ENCODE peak calls at places on chromosomes 2 and 18, in nine cellular contexts. L, U, X, C, J, Y, W, H and T are unnamed samples.

GRCh38 chr18:74795766-74796165 is 198.1 kb downstream of the ZNF407 start:
- DNase-seq in L (no peak), U (no peak), X (no peak), C (no peak), J (no peak), Y (no peak), W (no peak), H (no peak), T (no peak)

GRCh38 chr2:218991674-218992168 is 1.5 kb downstream of the CRYBA2 start:
- DNase-seq in L (no peak), U (no peak), X (no peak), C (no peak), J (no peak), Y (no peak), W (peak), H (no peak), T (no peak)

GRCh38 chr2:141611143-141611571 is 519.7 kb downstream of the LRP1B start:
- DNase-seq in L (no peak), U (no peak), X (no peak), C (no peak), J (no peak), Y (peak), W (no peak), H (no peak), T (no peak)

GRCh38 chr18:2898131-2898640 is 51.4 kb downstream of the EMILIN2 start:
- DNase-seq in L (no peak), U (no peak), X (no peak), C (no peak), J (no peak), Y (no peak), W (peak), H (no peak), T (no peak)

GRCh38 chr2:155965415-155966070 is 367.0 kb downstream of the NR4A2 start:
- DNase-seq in L (no peak), U (no peak), X (no peak), C (no peak), J (no peak), Y (no peak), W (no peak), H (no peak), T (no peak)

GRCh38 chr2:154713605-154714004 is 15.1 kb downstream of the KCNJ3 start:
- DNase-seq in L (no peak), U (no peak), X (no peak), C (no peak), J (no peak), Y (no peak), W (no peak), H (no peak), T (no peak)

GRCh38 chr2:189092936-189093335 is 86.6 kb downstream of the COL5A2 start:
- DNase-seq in L (no peak), U (no peak), X (peak), C (no peak), J (no peak), Y (no peak), W (no peak), H (no peak), T (peak)

GRCh38 chr2:68352651-68353386 is 12.3 kb upstream of the PLEK start:
- DNase-seq in L (no peak), U (no peak), X (no peak), C (no peak), J (no peak), Y (no peak), W (no peak), H (no peak), T (no peak)

GRCh38 chr2:42504364-42505230 is 10.8 kb upstream of the KCNG3 start:
- DNase-seq in L (no peak), U (no peak), X (no peak), C (no peak), J (no peak), Y (no peak), W (no peak), H (no peak), T (no peak)

GRCh38 chr2:177585234-177585863 is 192.8 kb downstream of the AGPS start:
- DNase-seq in L (no peak), U (no peak), X (peak), C (peak), J (no peak), Y (no peak), W (no peak), H (no peak), T (peak)

GRCh38 chr2:162025121-162025911 is 48.7 kb downstream of the DPP4 start:
- DNase-seq in L (no peak), U (no peak), X (no peak), C (no peak), J (no peak), Y (no peak), W (no peak), H (no peak), T (no peak)

GRCh38 chr2:18498531-18498930 is 61.9 kb downstream of the RDH14 start:
- DNase-seq in L (no peak), U (no peak), X (no peak), C (no peak), J (no peak), Y (no peak), W (no peak), H (no peak), T (no peak)